ENCODE peak calls at places on chromosomes 1 and 21, in five cellular contexts. J, X, L, R and T are unnamed samples.

GRCh38 chr1:64469977-64470669 is at the start of gene CACHD1:
- DNase-seq in J (peak), X (peak), L (peak), R (peak), T (peak)

GRCh38 chr1:167676916-167677848 is 44.6 kb upstream of the MPZL1 start:
- DNase-seq in J (no peak), X (no peak), L (no peak), R (no peak), T (no peak)

GRCh38 chr1:64864018-64864945 is 102.1 kb downstream of the JAK1 start:
- DNase-seq in J (peak), X (no peak), L (no peak), R (no peak), T (peak)

GRCh38 chr1:218796773-218797172 is 376.9 kb upstream of the LYPLAL1 start:
- DNase-seq in J (no peak), X (no peak), L (no peak), R (no peak), T (no peak)

GRCh38 chr1:181479137-181479745 is 4.1 kb upstream of the CACNA1E start:
- DNase-seq in J (no peak), X (peak), L (peak), R (peak), T (peak)

GRCh38 chr1:244970236-244970652 is 105.9 kb upstream of the HNRNPU start:
- DNase-seq in J (peak), X (peak), L (peak), R (no peak), T (no peak)

GRCh38 chr1:54340876-54341275 is 65.3 kb downstream of the SSBP3 start:
- DNase-seq in J (no peak), X (no peak), L (no peak), R (no peak), T (no peak)

GRCh38 chr21:46459356-46460112 is 843 bp downstream of the DIP2A start:
- DNase-seq in J (peak), X (no peak), L (peak), R (no peak), T (peak)

GRCh38 chr1:215132156-215132555 is 49.6 kb downstream of the KCNK2 start:
- DNase-seq in J (no peak), X (no peak), L (peak), R (peak), T (no peak)

GRCh38 chr21:38979271-38980196 is 173.8 kb downstream of the ETS2 start:
- DNase-seq in J (no peak), X (no peak), L (peak), R (no peak), T (no peak)

GRCh38 chr1:56415720-56416119 is 163.6 kb downstream of the PLPP3 start:
- DNase-seq in J (no peak), X (no peak), L (no peak), R (no peak), T (no peak)

GRCh38 chr1:24769656-24770651 is 24.7 kb downstream of the CLIC4 start:
- DNase-seq in J (no peak), X (no peak), L (peak), R (peak), T (no peak)

GRCh38 chr1:97145321-97145956 is 423.9 kb downstream of the PTBP2 start:
- DNase-seq in J (no peak), X (peak), L (peak), R (peak), T (no peak)

GRCh38 chr1:118154220-118154619 is 30.8 kb downstream of the SPAG17 start:
- DNase-seq in J (no peak), X (no peak), L (peak), R (no peak), T (no peak)

GRCh38 chr1:172647110-172647564 is 11.8 kb upstream of the FASLG start:
- DNase-seq in J (no peak), X (no peak), L (no peak), R (no peak), T (no peak)

GRCh38 chr1:198679535-198680173 is 40.8 kb downstream of the PTPRC start:
- DNase-seq in J (no peak), X (no peak), L (no peak), R (no peak), T (no peak)

GRCh38 chr21:41761211-41762181 is 5.4 kb downstream of the RIPK4 start:
- DNase-seq in J (peak), X (no peak), L (no peak), R (no peak), T (peak)

GRCh38 chr1:11648732-11649158 is 5.5 kb downstream of the FBXO2 start:
- DNase-seq in J (peak), X (no peak), L (no peak), R (no peak), T (peak)

GRCh38 chr1:186819563-186819962 is 9.2 kb upstream of the PLA2G4A start:
- DNase-seq in J (no peak), X (no peak), L (no peak), R (no peak), T (no peak)

GRCh38 chr1:110310300-110310699 is 28.9 kb upstream of the RBM15 start:
- DNase-seq in J (no peak), X (no peak), L (no peak), R (no peak), T (no peak)

GRCh38 chr1:178484698-178485225 is 12.0 kb downstream of the CLEC20A start:
- DNase-seq in J (no peak), X (no peak), L (peak), R (no peak), T (no peak)

GRCh38 chr21:37412603-37413360 is 46.2 kb downstream of the DYRK1A start:
- DNase-seq in J (no peak), X (no peak), L (peak), R (no peak), T (no peak)

GRCh38 chr1:98502937-98503336 is 158.6 kb upstream of the SNX7 start:
- DNase-seq in J (no peak), X (no peak), L (no peak), R (no peak), T (no peak)

GRCh38 chr1:177255411-177255810 is 84.7 kb downstream of the BRINP2 start:
- DNase-seq in J (no peak), X (no peak), L (no peak), R (no peak), T (no peak)

DNA sequence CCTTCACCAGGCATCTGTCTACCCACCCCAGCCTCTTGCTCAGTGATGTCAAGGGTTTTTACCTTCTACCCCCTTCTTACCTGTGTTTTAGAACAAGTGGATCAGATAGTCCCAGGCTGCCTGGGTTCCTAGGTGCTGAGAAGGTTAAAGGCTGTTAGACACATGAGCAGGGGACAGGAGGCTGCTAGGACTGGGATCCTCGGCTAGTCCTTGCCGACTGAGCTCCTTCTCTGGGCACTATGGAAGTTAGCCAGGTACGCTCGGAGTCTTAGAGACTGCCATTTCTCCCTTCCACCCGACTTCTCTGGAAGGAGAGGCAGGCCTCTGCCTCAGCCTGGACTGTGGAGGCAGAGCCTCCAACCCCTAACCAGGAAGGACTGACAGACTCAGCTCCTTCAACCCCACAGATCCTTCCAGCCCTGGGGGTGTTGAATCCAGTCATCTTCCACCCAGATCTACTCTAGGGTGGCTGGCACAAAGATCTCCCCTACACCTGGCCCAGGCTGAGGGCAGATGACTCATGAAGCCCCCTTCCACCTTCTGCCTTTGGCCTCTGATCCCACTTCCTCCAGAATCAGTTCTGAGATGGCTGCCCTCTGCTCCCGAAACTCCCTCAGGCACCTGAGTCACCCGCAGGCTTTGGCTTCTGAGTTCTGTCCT is at the start of gene DYNLT4:
- DNase-seq in J (no peak), X (no peak), L (no peak), R (no peak), T (peak)
- H3K4me3 ChIP-seq in J (peak), X (peak), L (peak), R (peak), T (peak)

GRCh38 chr1:43152866-43153265 is 19.2 kb downstream of the EBNA1BP2 start:
- DNase-seq in J (no peak), X (no peak), L (no peak), R (no peak), T (no peak)

GRCh38 chr1:43153443-43153842 is 18.6 kb downstream of the EBNA1BP2 start:
- DNase-seq in J (no peak), X (no peak), L (no peak), R (no peak), T (no peak)

DNA sequence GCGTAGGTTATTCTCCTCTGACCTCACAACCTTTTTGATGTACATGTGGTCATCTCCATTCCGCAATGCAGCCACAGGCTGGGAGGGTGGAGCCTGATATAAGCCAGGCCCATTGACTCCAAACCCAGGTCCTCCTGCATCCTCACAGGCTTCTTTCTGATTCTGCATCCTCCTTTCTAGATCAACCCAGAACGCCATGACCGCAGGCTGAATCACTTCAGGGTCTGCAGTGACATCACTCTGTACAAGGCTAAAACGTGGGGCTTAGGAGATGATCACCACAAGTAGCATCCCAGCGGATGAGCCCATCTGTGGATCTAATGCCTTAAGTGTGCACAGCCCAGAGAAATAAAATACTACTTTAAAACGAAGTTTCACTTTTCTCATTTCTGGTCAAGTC is 16.1 kb downstream of the EBNA1BP2 start:
- DNase-seq in J (no peak), X (no peak), L (no peak), R (no peak), T (no peak)
- H3K4me3 ChIP-seq in J (no peak), X (no peak), L (no peak), R (no peak), T (no peak)

GRCh38 chr1:13752852-13753251 is 52.9 kb downstream of the PRDM2 start:
- DNase-seq in J (no peak), X (no peak), L (no peak), R (no peak), T (no peak)

GRCh38 chr1:13749543-13750307 is 49.7 kb downstream of the PRDM2 start:
- DNase-seq in J (peak), X (peak), L (peak), R (no peak), T (peak)

GRCh38 chr1:13751985-13752384 is 52.0 kb downstream of the PRDM2 start:
- DNase-seq in J (no peak), X (no peak), L (no peak), R (no peak), T (no peak)

GRCh38 chr1:13754003-13754402 is 54.0 kb downstream of the PRDM2 start:
- DNase-seq in J (no peak), X (no peak), L (no peak), R (no peak), T (no peak)

DNA sequence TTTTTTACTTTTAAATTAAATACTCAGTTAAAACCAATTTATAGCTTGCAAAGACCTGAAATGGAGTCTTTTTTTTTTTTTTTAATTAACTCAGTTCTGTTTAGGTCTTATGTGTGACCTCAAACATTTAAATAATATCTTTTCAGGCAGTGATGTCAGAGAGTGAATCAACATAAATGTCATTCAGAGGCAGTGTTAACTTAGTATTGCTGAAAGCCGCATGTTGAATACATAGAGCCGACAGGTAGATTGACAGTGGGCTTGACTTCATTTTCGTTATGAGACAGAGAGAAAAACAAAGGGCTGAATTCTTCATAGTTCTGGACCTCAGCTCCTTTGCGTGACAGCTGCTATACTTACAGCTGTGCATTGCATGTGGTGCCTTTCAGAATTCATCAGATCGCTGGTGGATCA is 51.5 kb downstream of the PRDM2 start:
- DNase-seq in J (no peak), X (no peak), L (no peak), R (no peak), T (no peak)
- H3K4me3 ChIP-seq in J (no peak), X (no peak), L (peak), R (peak), T (no peak)

GRCh38 chr1:227887697-227888403 is 59.9 kb downstream of the WNT9A start:
- DNase-seq in J (peak), X (peak), L (no peak), R (no peak), T (peak)
- H3K4me3 ChIP-seq in J (peak), X (no peak), L (no peak), R (no peak), T (peak)

GRCh38 chr1:155247667-155248563 is 7.4 kb downstream of the ENTREP3 start:
- DNase-seq in J (no peak), X (no peak), L (no peak), R (no peak), T (no peak)

GRCh38 chr1:155253208-155253607 is 2.1 kb downstream of the ENTREP3 start:
- DNase-seq in J (no peak), X (no peak), L (no peak), R (no peak), T (no peak)

GRCh38 chr1:155250633-155251449 is 4.4 kb downstream of the ENTREP3 start:
- DNase-seq in J (peak), X (peak), L (peak), R (peak), T (peak)

GRCh38 chr1:155251566-155251965 is 3.7 kb downstream of the ENTREP3 start:
- DNase-seq in J (no peak), X (no peak), L (no peak), R (no peak), T (no peak)

DNA sequence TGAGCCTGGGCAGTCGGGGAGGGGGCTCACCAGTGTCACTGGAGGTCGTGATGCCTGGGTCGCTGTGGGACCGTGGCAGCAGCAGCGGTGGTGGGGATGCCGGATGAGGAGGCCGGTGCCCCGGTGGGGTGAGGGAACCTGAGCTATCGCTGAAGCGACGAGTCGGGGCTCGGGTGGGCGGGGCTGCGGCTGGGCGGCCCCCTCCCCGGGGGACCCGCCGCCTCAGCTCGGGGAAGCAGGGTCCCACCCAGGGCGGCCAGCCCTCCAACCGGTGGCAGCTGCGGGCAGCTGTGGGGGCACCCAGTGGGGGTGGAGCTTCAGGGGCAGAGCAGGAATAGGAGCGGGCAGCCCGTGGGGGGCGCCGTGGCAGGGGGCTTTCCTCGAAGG is 5.0 kb downstream of the ENTREP3 start:
- DNase-seq in J (no peak), X (no peak), L (no peak), R (no peak), T (no peak)
- H3K4me3 ChIP-seq in J (no peak), X (no peak), L (no peak), R (peak), T (no peak)

DNA sequence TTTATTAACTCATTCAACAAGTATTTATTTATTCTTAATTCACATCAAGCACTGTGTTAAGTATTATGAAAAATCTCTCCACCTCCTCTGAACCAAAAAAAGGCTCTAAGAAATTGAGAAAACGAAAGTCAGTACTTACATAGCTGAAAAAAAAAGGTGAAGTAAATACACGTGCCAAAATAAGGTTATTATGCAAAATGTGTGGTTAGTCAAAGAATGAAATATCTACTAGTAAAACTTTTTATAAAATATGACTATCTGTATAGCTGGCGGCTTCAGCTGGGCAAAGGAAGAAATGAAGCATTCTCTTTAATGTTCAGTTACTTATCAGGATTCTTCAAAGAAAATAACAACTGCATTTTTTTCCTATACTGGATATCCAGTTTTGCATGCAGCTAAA is 35.5 kb upstream of the ASPM start:
- DNase-seq in J (no peak), X (no peak), L (no peak), R (no peak), T (no peak)
- H3K4me3 ChIP-seq in J (no peak), X (no peak), L (no peak), R (no peak), T (no peak)